ENCODE peak calls at places on chromosomes 13 and 19, in eight cellular contexts. Q is astrocyte of the cerebellum, I is thyroid gland, B is HFF-Myc, R is astrocyte of the spinal cord, G is uterus, D is brain microvascular endothelial cell, U is suprapubic skin. E is an unnamed sample.

GRCh38 chr19:30163663-30164062 is 208.5 kb upstream of the ZNF536 start:
- DNase-seq in R (no peak), Q (no peak), U (peak), I (no peak), G (no peak), D (no peak), B (no peak), E (no peak)

GRCh38 chr13:100694722-100695644 is 20.4 kb upstream of the TMTC4 start:
- DNase-seq in G (no peak), B (no peak), I (peak), R (peak), D (peak), U (no peak), Q (peak), E (no peak)

GRCh38 chr13:89923052-89923451 is 1424.4 kb upstream of the MIR17HG start:
- DNase-seq in Q (no peak), D (no peak), B (no peak), U (no peak), G (no peak), R (no peak), I (no peak), E (no peak)

GRCh38 chr13:102460806-102461205 is 59.0 kb upstream of the FGF14 start:
- DNase-seq in B (no peak), G (no peak), R (no peak), Q (no peak), U (no peak), D (no peak), I (peak), E (no peak)

GRCh38 chr13:46726347-46726746 is 70.6 kb downstream of the ESD start:
- DNase-seq in I (no peak), B (no peak), D (no peak), U (no peak), G (no peak), R (no peak), Q (no peak), E (no peak)

GRCh38 chr13:111893071-111893606 is 173.8 kb upstream of the SOX1 start:
- DNase-seq in G (no peak), D (peak), I (no peak), R (no peak), B (no peak), U (peak), Q (no peak), E (no peak)

GRCh38 chr19:11375143-11375948 is 880 bp downstream of the SWSAP1 start:
- DNase-seq in B (no peak), I (peak), U (no peak), Q (no peak), G (peak), D (no peak), R (no peak), E (peak)

GRCh38 chr13:98493035-98493401 is 83.9 kb downstream of the STK24 start:
- DNase-seq in G (no peak), Q (no peak), I (no peak), R (no peak), U (no peak), D (no peak), B (no peak), E (no peak)

GRCh38 chr19:42360787-42361544 is 29.1 kb downstream of the CNFN start:
- DNase-seq in Q (no peak), R (no peak), U (no peak), D (no peak), G (no peak), I (peak), B (no peak), E (no peak)

GRCh38 chr13:98297043-98297442 is 120.0 kb upstream of the RNF113B start:
- DNase-seq in Q (no peak), G (no peak), U (no peak), I (no peak), B (no peak), R (no peak), D (no peak), E (no peak)

GRCh38 chr13:28794370-28794769 is 25.8 kb upstream of the MTUS2 start:
- DNase-seq in D (no peak), G (no peak), B (no peak), U (no peak), I (no peak), Q (no peak), R (no peak), E (no peak)

GRCh38 chr19:30036154-30037129 is 94.4 kb downstream of the URI1 start:
- DNase-seq in D (peak), I (no peak), U (no peak), R (peak), Q (no peak), B (peak), G (no peak), E (no peak)

GRCh38 chr19:7909471-7910067 is 5.1 kb upstream of the TGFBR3L start:
- DNase-seq in D (no peak), I (no peak), R (no peak), U (no peak), Q (no peak), B (no peak), G (no peak), E (no peak)

GRCh38 chr19:20315543-20315942 is 148.5 kb downstream of the ZNF486 start:
- DNase-seq in Q (no peak), B (no peak), D (no peak), I (no peak), R (no peak), U (no peak), G (no peak), E (no peak)

GRCh38 chr13:112791662-112792440 is 102.0 kb downstream of the ATP11A start:
- DNase-seq in G (no peak), Q (no peak), D (no peak), B (no peak), I (peak), U (peak), R (no peak), E (no peak)

GRCh38 chr19:16363133-16363851 is 38.7 kb downstream of the KLF2 start:
- DNase-seq in D (no peak), R (no peak), G (no peak), U (no peak), I (peak), Q (no peak), B (no peak), E (no peak)

DNA sequence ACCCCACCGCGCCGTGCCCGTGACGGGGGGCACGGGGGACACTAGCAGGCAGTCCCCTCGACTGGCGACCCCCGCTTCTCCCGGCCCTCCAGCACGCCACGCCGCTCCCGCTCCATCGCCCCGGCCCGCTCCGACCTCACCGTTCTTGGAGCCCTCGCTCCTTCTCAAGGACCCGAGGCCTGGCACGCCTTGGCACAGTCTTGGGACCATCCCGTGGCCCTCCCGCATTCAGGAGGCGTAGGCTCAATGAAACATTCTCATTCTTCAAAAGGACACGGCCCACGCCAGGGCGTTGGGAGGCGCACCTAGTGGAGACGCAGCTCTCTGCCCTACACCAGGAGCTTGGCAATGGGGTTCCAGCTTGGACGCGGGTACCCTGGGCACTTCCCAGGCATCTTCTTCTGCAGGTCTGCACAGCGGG is 473 bp upstream of the CERS1 start:
- DNase-seq in U (no peak), G (no peak), D (no peak), B (no peak), I (no peak), Q (no peak), R (no peak), E (no peak)
- H3K4me3 ChIP-seq in U (peak), G (no peak), D (no peak), B (no peak), I (no peak), Q (no peak), R (no peak), E (no peak)

GRCh38 chr19:12943437-12944044 is 2.1 kb upstream of the RAD23A start:
- DNase-seq in U (no peak), I (no peak), B (no peak), R (no peak), D (no peak), Q (no peak), G (no peak), E (no peak)

GRCh38 chr19:12939292-12939606 is 840 bp downstream of the CALR start:
- DNase-seq in U (no peak), B (no peak), D (peak), G (peak), R (no peak), I (peak), Q (no peak), E (no peak)

GRCh38 chr19:12939908-12940533 is 1.6 kb downstream of the CALR start:
- DNase-seq in R (no peak), I (no peak), D (no peak), G (no peak), U (no peak), B (no peak), Q (no peak), E (no peak)

GRCh38 chr19:12938536-12939291 is at the start of gene CALR:
- DNase-seq in G (no peak), B (no peak), U (no peak), R (no peak), Q (no peak), D (no peak), I (peak), E (no peak)

DNA sequence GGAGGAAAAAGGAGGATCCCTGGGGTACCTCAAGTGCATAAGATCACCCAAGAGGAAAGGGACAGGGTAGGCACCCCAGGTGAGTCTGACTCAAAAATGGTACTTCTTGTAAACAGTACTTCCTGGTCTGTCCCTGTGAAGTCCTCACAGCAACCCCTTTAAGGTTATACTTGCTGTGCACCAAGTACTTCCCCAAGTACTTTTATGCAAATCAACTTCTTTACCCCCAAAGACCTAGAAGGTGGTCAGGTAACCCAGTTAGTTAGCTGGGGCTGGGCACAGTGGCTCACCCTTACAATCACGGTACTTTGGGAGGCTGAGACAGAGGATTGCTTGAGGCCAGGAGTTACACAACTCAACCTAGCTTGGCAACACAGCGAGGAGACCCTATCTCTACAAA is 2.5 kb downstream of the CALR start:
- DNase-seq in B (no peak), Q (no peak), G (no peak), R (no peak), D (no peak), U (no peak), I (no peak), E (no peak)
- H3K4me3 ChIP-seq in B (peak), Q (peak), G (no peak), R (peak), D (peak), U (peak), I (no peak), E (peak)

GRCh38 chr13:75129331-75129730 is 352.6 kb downstream of the TBC1D4 start:
- DNase-seq in G (no peak), Q (no peak), U (no peak), I (no peak), B (no peak), R (no peak), D (no peak), E (no peak)

GRCh38 chr13:75120071-75120470 is 361.9 kb downstream of the TBC1D4 start:
- DNase-seq in I (no peak), G (no peak), R (no peak), Q (no peak), D (no peak), B (no peak), U (no peak), E (no peak)

GRCh38 chr13:75124415-75124814 is 357.6 kb downstream of the TBC1D4 start:
- DNase-seq in R (no peak), I (no peak), U (no peak), B (no peak), Q (no peak), G (no peak), D (no peak), E (no peak)

GRCh38 chr13:75123428-75123827 is 358.5 kb downstream of the TBC1D4 start:
- DNase-seq in D (no peak), G (no peak), I (no peak), B (no peak), R (no peak), Q (no peak), U (no peak), E (no peak)
- H3K4me3 ChIP-seq in D (no peak), G (no peak), I (no peak), B (no peak), R (no peak), Q (no peak), U (no peak), E (no peak)

GRCh38 chr19:46785054-46785979 is 3.1 kb downstream of the SLC1A5 start:
- DNase-seq in R (no peak), I (no peak), Q (no peak), D (no peak), B (no peak), G (no peak), U (no peak), E (no peak)

GRCh38 chr19:46785980-46786235 is 2.5 kb downstream of the SLC1A5 start:
- DNase-seq in D (no peak), I (no peak), Q (no peak), G (no peak), R (no peak), B (no peak), U (no peak), E (no peak)

GRCh38 chr19:46784262-46785053 is 3.9 kb downstream of the SLC1A5 start:
- DNase-seq in G (peak), B (no peak), D (peak), R (peak), I (no peak), U (peak), Q (no peak), E (peak)

GRCh38 chr19:46782355-46783019 is 5.9 kb downstream of the SLC1A5 start:
- DNase-seq in G (no peak), Q (no peak), U (no peak), R (no peak), D (no peak), I (no peak), B (no peak), E (no peak)

DNA sequence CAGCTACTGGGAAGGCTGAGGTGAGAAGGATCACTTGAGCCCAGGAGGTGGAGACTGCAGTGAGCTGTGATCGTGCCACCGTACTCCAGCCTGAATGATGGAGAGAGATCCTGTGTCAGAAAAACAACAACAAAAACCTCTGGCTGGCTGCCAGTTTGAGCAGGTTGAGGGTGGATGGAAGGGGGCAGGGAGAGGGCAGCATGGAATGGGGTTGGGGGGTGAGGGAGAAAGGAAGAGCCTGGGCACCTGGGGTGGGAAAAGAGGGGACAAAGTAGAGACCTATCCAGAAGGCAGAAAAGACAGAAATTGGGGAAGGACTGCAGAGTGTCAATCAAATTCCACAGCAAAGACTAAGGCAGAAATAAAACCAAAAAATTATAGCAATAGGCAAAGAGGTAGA is 4.7 kb downstream of the SLC1A5 start:
- DNase-seq in G (no peak), I (peak), R (no peak), U (no peak), B (no peak), D (no peak), Q (no peak), E (no peak)
- H3K4me3 ChIP-seq in G (no peak), I (no peak), R (peak), U (peak), B (peak), D (no peak), Q (no peak), E (no peak)

DNA sequence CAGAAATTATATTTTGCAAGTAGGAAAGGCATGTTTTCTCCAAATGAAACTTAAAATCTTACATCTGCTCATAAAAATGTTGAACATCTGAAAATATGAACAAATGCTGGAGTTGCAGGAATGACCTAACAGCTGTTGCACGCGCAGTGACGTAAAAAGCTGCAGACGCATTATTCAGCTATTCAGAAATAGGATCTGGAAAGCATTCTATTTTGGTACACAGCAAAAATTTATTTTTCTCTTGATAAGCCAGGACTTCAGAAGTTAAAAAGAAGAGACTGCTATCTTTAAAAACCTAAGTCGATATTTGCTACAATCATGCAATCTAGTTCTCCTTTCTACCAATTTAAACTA is 36.9 kb upstream of the STARD13 start:
- DNase-seq in U (no peak), G (peak), D (peak), B (no peak), I (no peak), Q (no peak), R (peak), E (no peak)
- H3K4me3 ChIP-seq in U (no peak), G (peak), D (peak), B (no peak), I (no peak), Q (no peak), R (no peak), E (no peak)

GRCh38 chr19:2736550-2737190 is 3.1 kb downstream of the SLC39A3 start:
- DNase-seq in B (no peak), U (no peak), G (no peak), R (no peak), D (no peak), I (no peak), Q (no peak), E (no peak)

GRCh38 chr19:2744113-2744512 is 4.3 kb upstream of the SLC39A3 start:
- DNase-seq in Q (no peak), G (no peak), U (no peak), I (no peak), D (no peak), R (no peak), B (no peak), E (no peak)

GRCh38 chr19:2739602-2740313 is at the start of gene SLC39A3:
- DNase-seq in D (peak), I (peak), Q (peak), G (peak), R (peak), B (peak), U (peak), E (peak)

GRCh38 chr19:2743099-2743498 is 3.3 kb upstream of the SLC39A3 start:
- DNase-seq in G (no peak), Q (no peak), R (no peak), I (no peak), D (no peak), U (no peak), B (no peak), E (no peak)

DNA sequence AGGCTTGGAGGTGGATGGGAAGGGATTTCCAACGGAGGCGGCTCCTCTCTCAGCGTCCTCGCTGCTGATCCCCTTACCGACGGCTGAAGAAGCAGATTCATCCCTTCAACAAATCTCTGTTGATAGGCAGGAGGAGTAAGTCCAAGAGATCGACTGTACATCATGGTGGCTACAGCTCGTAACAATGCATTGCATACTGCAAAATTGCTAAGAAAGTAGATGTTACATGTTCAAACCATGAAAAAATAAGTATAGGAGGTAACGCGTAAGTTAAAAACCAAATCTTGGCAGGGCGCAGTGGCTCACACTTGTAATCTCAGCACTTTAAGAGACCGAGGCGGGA is 468 bp upstream of the SLC39A3 start:
- DNase-seq in G (no peak), I (no peak), U (no peak), R (no peak), Q (no peak), B (no peak), D (no peak), E (peak)
- H3K4me3 ChIP-seq in G (peak), I (no peak), U (peak), R (no peak), Q (no peak), B (no peak), D (no peak), E (peak)

GRCh38 chr13:20402881-20403280 is 122.8 kb downstream of the CRYL1 start:
- DNase-seq in I (no peak), Q (no peak), B (no peak), U (no peak), D (no peak), R (no peak), G (no peak), E (no peak)

GRCh38 chr13:20404488-20405222 is 121.0 kb downstream of the CRYL1 start:
- DNase-seq in B (no peak), I (no peak), U (no peak), D (no peak), Q (no peak), R (no peak), G (no peak), E (no peak)

GRCh38 chr13:20405691-20406090 is 120.0 kb downstream of the CRYL1 start:
- DNase-seq in I (no peak), R (no peak), G (no peak), Q (no peak), B (no peak), U (no peak), D (no peak), E (no peak)

GRCh38 chr13:20401958-20402856 is 123.5 kb downstream of the CRYL1 start:
- DNase-seq in R (peak), U (no peak), Q (no peak), D (no peak), I (no peak), B (no peak), G (no peak), E (no peak)

GRCh38 chr13:20403826-20404225 is 121.8 kb downstream of the CRYL1 start:
- DNase-seq in U (no peak), G (no peak), I (no peak), Q (no peak), D (no peak), B (no peak), R (no peak), E (no peak)
- H3K4me3 ChIP-seq in U (no peak), G (no peak), I (no peak), Q (no peak), D (no peak), B (no peak), R (no peak), E (no peak)

GRCh38 chr19:39557791-39558622 is 18.0 kb upstream of the EID2 start:
- DNase-seq in Q (no peak), U (no peak), I (no peak), B (no peak), D (peak), G (no peak), R (peak), E (no peak)
- H3K4me3 ChIP-seq in Q (no peak), U (no peak), I (no peak), B (no peak), D (no peak), G (no peak), R (no peak), E (no peak)